ENCODE peak calls at places on chromosome 4, in five cellular contexts. D, P, E, I and U are unnamed samples.

GRCh38 chr4:48297447-48297846 is 27.8 kb upstream of the TEC start:
- DNase-seq in P (no peak), I (no peak), D (no peak), E (no peak), U (no peak)

GRCh38 chr4:4869731-4870483 is 10.4 kb downstream of the MSX1 start:
- DNase-seq in E (no peak), I (peak; percentile 74), D (no peak), P (peak; percentile 84), U (no peak)

GRCh38 chr4:158996669-158997074 is 106.2 kb upstream of the RAPGEF2 start:
- DNase-seq in P (no peak), I (no peak), D (no peak), E (no peak), U (peak; percentile 94)

GRCh38 chr4:106369456-106370060 is 980 bp upstream of the GIMD1 start:
- DNase-seq in P (peak; percentile 5), D (peak; percentile 14), I (peak; percentile 67), E (peak; percentile 79), U (peak; percentile 75)

GRCh38 chr4:99856166-99856565 is 38.1 kb downstream of the LAMTOR3 start:
- DNase-seq in P (no peak), I (no peak), E (peak; percentile 24), D (no peak), U (peak; percentile 22)

GRCh38 chr4:97664741-97665140 is 478.5 kb downstream of the STPG2 start:
- DNase-seq in P (no peak), I (no peak), D (no peak), E (no peak), U (no peak)

GRCh38 chr4:139918994-139919393 is 235.0 kb downstream of the MAML3 start:
- DNase-seq in P (no peak), E (no peak), D (no peak), I (no peak), U (no peak)

GRCh38 chr4:109820563-109820962 is 5.0 kb downstream of the GAR1 start:
- DNase-seq in P (no peak), I (no peak), D (no peak), E (no peak), U (no peak)

GRCh38 chr4:6021831-6022606 is 3.8 kb upstream of the C4orf50 start:
- DNase-seq in I (no peak), D (no peak), E (no peak), P (no peak), U (no peak)

GRCh38 chr4:106898621-106899230 is 137.4 kb downstream of the DKK2 start:
- DNase-seq in P (peak; percentile 33), E (peak; percentile 50), I (peak; percentile 82), D (peak; percentile 33), U (peak; percentile 70)

GRCh38 chr4:109355835-109356234 is 53.4 kb upstream of the COL25A1 start:
- DNase-seq in D (no peak), I (no peak), P (no peak), E (no peak), U (no peak)

GRCh38 chr4:40749717-40750460 is at the start of gene NSUN7:
- DNase-seq in E (no peak), I (peak; percentile 89), D (peak; percentile 91), P (peak; percentile 90), U (no peak)

GRCh38 chr4:94333864-94334263 is 8.8 kb downstream of the HPGDS start:
- DNase-seq in P (no peak), D (no peak), I (no peak), E (no peak), U (no peak)

GRCh38 chr4:10006236-10006603 is 15.1 kb downstream of the SLC2A9 start:
- DNase-seq in D (no peak), I (no peak), P (no peak), E (no peak), U (no peak)

GRCh38 chr4:149961876-149962597 is 116.2 kb upstream of the DCLK2 start:
- DNase-seq in I (no peak), D (no peak), E (no peak), P (no peak), U (peak; percentile 76)

GRCh38 chr4:41369680-41370079 is 113.0 kb downstream of the UCHL1 start:
- DNase-seq in I (no peak), D (no peak), P (no peak), E (no peak), U (no peak)

GRCh38 chr4:158346576-158346975 is 136.3 kb downstream of the TMEM144 start:
- DNase-seq in D (no peak), P (no peak), I (no peak), E (no peak), U (no peak)

GRCh38 chr4:1763550-1764080 is 29.5 kb upstream of the FGFR3 start:
- DNase-seq in D (peak; percentile 39), E (peak; percentile 73), P (no peak), I (peak; percentile 39), U (peak; percentile 25)
- H3K27me3 ChIP-seq in D (no peaks in the 10 kb centered on the region), E (no peaks in the 10 kb centered on the region), P (peaks cover 1% of the 10 kb centered on the region), I (peaks cover 34% of the 10 kb centered on the region), U (no peaks in the 10 kb centered on the region)

GRCh38 chr4:77126844-77127614 is 30.0 kb upstream of the CCNG2 start:
- DNase-seq in P (no peak), E (no peak), D (no peak), I (no peak), U (no peak)
- H3K4me3 ChIP-seq in P (no peak overlapping the region), E (no peak overlapping the region), D (no peak overlapping the region), I (no peak overlapping the region), U (no peak overlapping the region)

GRCh38 chr4:45475490-45475889 is 648.4 kb downstream of the GABRG1 start:
- DNase-seq in I (no peak), E (no peak), D (no peak), P (no peak), U (no peak)
- H3K27me3 ChIP-seq in I (no peaks in the 10 kb centered on the region), E (no peaks in the 10 kb centered on the region), D (no peaks in the 10 kb centered on the region), P (peaks cover 37% of the 10 kb centered on the region), U (no peaks in the 10 kb centered on the region)

GRCh38 chr4:138492178-138492577 is 250.0 kb upstream of the SLC7A11 start:
- DNase-seq in P (no peak), E (no peak), D (no peak), I (no peak), U (no peak)

GRCh38 chr4:138488527-138488926 is 246.4 kb upstream of the SLC7A11 start:
- DNase-seq in D (no peak), E (peak; percentile 70), P (no peak), I (no peak), U (peak; percentile 3)

GRCh38 chr4:138485498-138485897 is 243.3 kb upstream of the SLC7A11 start:
- DNase-seq in D (no peak), P (no peak), I (no peak), E (peak; percentile 11), U (no peak)

GRCh38 chr4:138487217-138487616 is 245.1 kb upstream of the SLC7A11 start:
- DNase-seq in I (no peak), P (no peak), E (no peak), D (no peak), U (no peak)
- H3K4me3 ChIP-seq in I (no peak overlapping the region), P (no peak overlapping the region), E (no peak overlapping the region), D (no peak overlapping the region), U (no peak overlapping the region)

GRCh38 chr4:11393551-11393950 is 35.1 kb downstream of the HS3ST1 start:
- DNase-seq in E (no peak), P (no peak), I (no peak), D (no peak), U (no peak)
- H3K27me3 ChIP-seq in E (no peaks in the 10 kb centered on the region), P (no peaks in the 10 kb centered on the region), I (no peaks in the 10 kb centered on the region), D (no peaks in the 10 kb centered on the region), U (no peaks in the 10 kb centered on the region)

DNA sequence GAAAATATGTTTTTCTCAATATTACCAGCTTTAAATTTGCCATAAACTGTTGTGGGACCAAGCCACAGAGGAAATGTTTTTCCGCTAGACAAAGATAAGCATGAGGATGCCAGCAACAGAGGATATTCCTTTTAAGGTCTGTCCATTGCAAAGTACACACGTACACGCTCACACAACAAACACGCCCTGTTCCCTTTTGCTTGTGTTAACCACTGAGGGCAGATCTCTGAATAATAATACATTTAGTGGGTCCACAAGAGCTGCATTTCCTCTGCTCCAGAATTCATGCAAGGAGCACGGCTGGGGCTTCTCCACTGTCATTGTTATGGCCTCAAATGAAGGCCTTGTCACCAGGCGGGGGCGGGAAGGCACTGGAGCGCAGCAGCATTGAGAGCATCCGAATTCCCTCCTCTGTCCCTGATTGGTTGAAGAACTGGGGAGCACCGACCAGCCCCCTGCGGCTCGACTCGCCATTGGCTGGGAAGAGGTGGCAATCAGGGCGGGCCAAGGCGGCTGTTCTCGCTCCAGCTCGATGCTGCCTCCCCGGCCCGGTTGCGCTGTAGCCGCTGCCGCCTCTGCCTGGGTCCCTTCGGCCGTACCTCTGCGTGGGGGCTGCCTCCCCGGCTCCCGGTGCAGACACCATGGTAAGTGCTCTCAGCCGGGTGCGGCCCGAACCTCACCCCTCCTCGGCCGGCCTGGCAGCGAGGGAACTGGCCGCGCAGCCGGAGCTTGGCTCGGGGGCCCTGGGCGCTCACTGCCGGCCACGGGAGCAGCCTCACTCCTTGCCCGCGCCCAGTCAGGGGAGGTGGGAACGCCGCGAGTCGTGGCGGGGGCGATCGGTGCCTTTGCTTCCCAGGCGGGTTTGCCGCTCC is at the start of gene GUCY1B1:
- DNase-seq in E (peak; percentile 28), I (peak; percentile 93), P (peak; percentile 94), D (peak; percentile 98), U (peak; percentile 94)
- H3K4me3 ChIP-seq in E (no peak within 1 kb of the TSS), I (peak within 1 kb of the TSS; percentile 59), P (peak within 1 kb of the TSS; percentile 66), D (peak within 1 kb of the TSS; percentile 64), U (peak within 1 kb of the TSS; percentile 66)

GRCh38 chr4:54099959-54100606 is at the start of gene GSX2:
- DNase-seq in P (peak; percentile 83), E (no peak), I (peak; percentile 54), D (peak; percentile 73), U (no peak)

GRCh38 chr4:54099287-54099958 is 540 bp upstream of the GSX2 start:
- DNase-seq in I (peak; percentile 47), P (peak; percentile 63), D (no peak), E (no peak), U (no peak)

GRCh38 chr4:54097152-54097551 is 2.8 kb upstream of the GSX2 start:
- DNase-seq in P (no peak), I (no peak), E (no peak), D (no peak), U (no peak)

GRCh38 chr4:54096563-54096962 is 3.4 kb upstream of the GSX2 start:
- DNase-seq in P (peak; percentile 58), E (no peak), D (no peak), I (peak; percentile 5), U (no peak)

DNA sequence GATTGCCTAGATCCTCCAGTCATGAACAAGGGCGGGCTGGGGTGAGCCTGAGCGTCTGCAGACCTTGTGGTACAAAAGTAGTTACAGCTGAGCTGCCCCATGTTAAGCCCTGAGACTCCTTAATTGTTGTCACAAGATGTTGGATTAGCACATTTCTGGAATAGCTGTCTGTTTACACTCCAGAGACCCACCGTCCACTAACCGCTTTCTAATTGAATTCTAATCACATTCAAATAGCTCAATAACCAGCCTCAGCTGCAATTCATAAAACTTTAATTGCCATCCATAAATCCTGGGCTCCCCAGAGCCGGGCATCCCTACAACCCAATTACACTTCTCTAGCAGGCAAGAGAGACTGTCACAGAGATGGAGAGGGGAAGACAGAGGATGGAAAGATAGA is 1.6 kb upstream of the GSX2 start:
- DNase-seq in I (peak; percentile 65), E (no peak), P (no peak), D (no peak), U (no peak)
- H3K27me3 ChIP-seq in I (peaks cover 100% of the 10 kb centered on the region), E (peaks cover 77% of the 10 kb centered on the region), P (peaks cover 100% of the 10 kb centered on the region), D (peaks cover 57% of the 10 kb centered on the region), U (peaks cover 79% of the 10 kb centered on the region)